ENCODE peak calls at places on chromosome 14, in eight cellular contexts. V, O, Y, W, Q, F, D and P are unnamed samples.

GRCh38 chr14:89485264-89485663 is 68.2 kb upstream of the FOXN3 start:
- DNase-seq in V (no peak), O (no peak), Y (no peak), W (no peak), Q (no peak), F (no peak), D (no peak), P (no peak)

GRCh38 chr14:106459971-106460730 is 933.8 kb downstream of the TMEM121 start:
- DNase-seq in V (no peak), O (no peak), Y (peak), W (no peak), Q (no peak), F (no peak), D (no peak), P (no peak)

GRCh38 chr14:67515386-67516079 is 17.6 kb upstream of the PLEKHH1 start:
- DNase-seq in V (no peak), O (peak), Y (peak), W (peak), Q (peak), F (no peak), D (peak), P (no peak)

GRCh38 chr14:104341532-104342434 is 203.4 kb downstream of the KIF26A start:
- DNase-seq in V (no peak), O (no peak), Y (no peak), W (no peak), Q (peak), F (peak), D (peak), P (no peak)

GRCh38 chr14:23548351-23549318 is 2.9 kb downstream of the ZFHX2 start:
- DNase-seq in V (no peak), O (peak), Y (no peak), W (no peak), Q (no peak), F (no peak), D (peak), P (no peak)

GRCh38 chr14:90697577-90698206 is 118.5 kb downstream of the TTC7B start:
- DNase-seq in V (peak), O (peak), Y (peak), W (peak), Q (peak), F (peak), D (peak), P (peak)

GRCh38 chr14:69366069-69366468 is 32.0 kb downstream of the ERH start:
- DNase-seq in V (no peak), O (no peak), Y (no peak), W (no peak), Q (no peak), F (no peak), D (no peak), P (no peak)

GRCh38 chr14:56686416-56686815 is 106.8 kb downstream of the TMEM260 start:
- DNase-seq in V (no peak), O (no peak), Y (no peak), W (no peak), Q (no peak), F (no peak), D (no peak), P (no peak)

GRCh38 chr14:95044463-95045254 is 112.7 kb downstream of the DICER1 start:
- DNase-seq in V (no peak), O (no peak), Y (no peak), W (no peak), Q (no peak), F (peak), D (no peak), P (no peak)